ENCODE peak calls at places on chromosomes 13 and 19, in four cellular contexts. H is HCT116, L is IMR-90, V is HepG2. I is an unnamed sample.

GRCh38 chr19:14434543-14435319 is 1.6 kb downstream of the PKN1 start:
- DNase-seq in V (peak; percentile 72), H (no peak), L (peak; percentile 72), I (peak; percentile 52)

GRCh38 chr13:44407379-44407778 is 33.8 kb downstream of the SERP2 start:
- DNase-seq in V (no peak), H (no peak), L (no peak), I (no peak)

GRCh38 chr13:51803422-51804294 is at the start of gene DHRS12:
- DNase-seq in H (peak; percentile 43), L (peak; percentile 66), V (peak; percentile 60), I (no peak)

GRCh38 chr13:99124695-99125334 is 75.8 kb upstream of the UBAC2 start:
- DNase-seq in V (no peak), H (peak; percentile 3), L (peak; percentile 45), I (no peak)

GRCh38 chr19:40582467-40582866 is 5.8 kb downstream of the SHKBP1 start:
- DNase-seq in V (no peak), H (no peak), L (no peak), I (no peak)

GRCh38 chr13:112204881-112205327 is 138.0 kb downstream of the SOX1 start:
- DNase-seq in V (no peak), H (no peak), L (no peak), I (no peak)

GRCh38 chr13:40057228-40057627 is 401.8 kb downstream of the COG6 start:
- DNase-seq in L (no peak), H (no peak), V (no peak), I (no peak)

GRCh38 chr13:29679357-29680050 is 84.0 kb upstream of the SLC7A1 start:
- DNase-seq in L (no peak), V (no peak), H (no peak), I (no peak)

GRCh38 chr13:34793301-34793700 is 148.8 kb upstream of the NBEA start:
- DNase-seq in L (no peak), V (no peak), H (no peak), I (no peak)

GRCh38 chr19:2428756-2429711 is 1.6 kb upstream of the TIMM13 start:
- DNase-seq in H (no peak), L (no peak), V (no peak), I (no peak)

GRCh38 chr19:33132021-33132420 is at the start of gene WDR88:
- DNase-seq in H (no peak), V (no peak), L (no peak), I (no peak)

GRCh38 chr19:10568444-10568825 is 344 bp downstream of the CDKN2D start:
- DNase-seq in H (no peak), L (no peak), V (no peak), I (no peak)

GRCh38 chr13:41053384-41053826 is 7.9 kb upstream of the WBP4 start:
- DNase-seq in L (peak; percentile 49), V (no peak), H (no peak), I (peak; percentile 56)

GRCh38 chr13:113836917-113837553 is 26.8 kb downstream of the GAS6 start:
- DNase-seq in H (peak; percentile 33), V (no peak), L (peak; percentile 85), I (peak; percentile 80)

GRCh38 chr19:49809155-49809986 is 3.7 kb downstream of the FUZ start:
- DNase-seq in V (peak; percentile 35), H (no peak), L (no peak), I (no peak)

GRCh38 chr13:102040812-102041211 is 361.0 kb downstream of the FGF14 start:
- DNase-seq in H (no peak), L (no peak), V (no peak), I (no peak)

GRCh38 chr19:28727133-28727834 is 485.7 kb downstream of the UQCRFS1 start:
- DNase-seq in V (no peak), L (no peak), H (no peak), I (no peak)

GRCh38 chr13:95035311-95036109 is 265.7 kb downstream of the ABCC4 start:
- DNase-seq in L (no peak), V (no peak), H (no peak), I (no peak)

GRCh38 chr13:20359335-20359734 is 127.2 kb upstream of the GJB6 start:
- DNase-seq in H (peak; percentile 6), L (peak; percentile 99), V (peak; percentile 32), I (peak; percentile 41)

GRCh38 chr19:47063874-47064273 is 15.4 kb upstream of the TMEM160 start:
- DNase-seq in V (no peak), L (no peak), H (no peak), I (no peak)

GRCh38 chr13:77810430-77810829 is 108.2 kb downstream of the EDNRB start:
- DNase-seq in V (no peak), H (peak; percentile 4), L (peak; percentile 34), I (no peak)

GRCh38 chr13:32471187-32471922 is 43.4 kb upstream of the N4BP2L1 start:
- DNase-seq in V (no peak), L (peak; percentile 67), H (no peak), I (no peak)

GRCh38 chr13:24032252-24032651 is 128.3 kb upstream of the SPATA13 start:
- DNase-seq in H (no peak), V (no peak), L (peak; percentile 84), I (peak; percentile 88)

GRCh38 chr13:47250141-47250540 is 353.3 kb upstream of the HTR2A start:
- DNase-seq in L (peak; percentile 64), H (no peak), V (no peak), I (no peak)

GRCh38 chr19:37251308-37252229 is 33.6 kb downstream of the ZNF383 start:
- DNase-seq in V (no peak), H (no peak), L (peak; percentile 97), I (peak; percentile 95)

GRCh38 chr19:9931629-9932028 is 4.7 kb downstream of the OLFM2 start:
- DNase-seq in L (no peak), H (no peak), V (no peak), I (no peak)

GRCh38 chr19:41912899-41913475 is 15.3 kb downstream of the ERFL start:
- DNase-seq in L (no peak), V (no peak), H (no peak), I (no peak)

GRCh38 chr19:21474671-21475181 is 30.7 kb upstream of the ZNF429 start:
- DNase-seq in V (no peak), L (peak; percentile 31), H (no peak), I (no peak)

GRCh38 chr19:39432677-39433025 is 3.1 kb downstream of the RPS16 start:
- DNase-seq in V (no peak), H (no peak), L (no peak), I (no peak)

GRCh38 chr13:100658363-100658762 is 16.2 kb downstream of the TMTC4 start:
- DNase-seq in V (no peak), L (no peak), H (no peak), I (no peak)

GRCh38 chr13:63107163-63107935 is 1691.7 kb upstream of the PCDH20 start:
- DNase-seq in L (peak; percentile 71), H (no peak), V (no peak), I (no peak)

GRCh38 chr19:33734913-33735312 is 61.8 kb upstream of the KCTD15 start:
- DNase-seq in V (no peak), L (no peak), H (no peak), I (no peak)

GRCh38 chr19:6076675-6077463 is 33.4 kb downstream of the RFX2 start:
- DNase-seq in L (peak; percentile 91), V (no peak), H (no peak), I (peak; percentile 92)

GRCh38 chr19:35167251-35168119 is 12.9 kb downstream of the FXYD5 start:
- DNase-seq in L (no peak), V (no peak), H (no peak), I (no peak)

DNA sequence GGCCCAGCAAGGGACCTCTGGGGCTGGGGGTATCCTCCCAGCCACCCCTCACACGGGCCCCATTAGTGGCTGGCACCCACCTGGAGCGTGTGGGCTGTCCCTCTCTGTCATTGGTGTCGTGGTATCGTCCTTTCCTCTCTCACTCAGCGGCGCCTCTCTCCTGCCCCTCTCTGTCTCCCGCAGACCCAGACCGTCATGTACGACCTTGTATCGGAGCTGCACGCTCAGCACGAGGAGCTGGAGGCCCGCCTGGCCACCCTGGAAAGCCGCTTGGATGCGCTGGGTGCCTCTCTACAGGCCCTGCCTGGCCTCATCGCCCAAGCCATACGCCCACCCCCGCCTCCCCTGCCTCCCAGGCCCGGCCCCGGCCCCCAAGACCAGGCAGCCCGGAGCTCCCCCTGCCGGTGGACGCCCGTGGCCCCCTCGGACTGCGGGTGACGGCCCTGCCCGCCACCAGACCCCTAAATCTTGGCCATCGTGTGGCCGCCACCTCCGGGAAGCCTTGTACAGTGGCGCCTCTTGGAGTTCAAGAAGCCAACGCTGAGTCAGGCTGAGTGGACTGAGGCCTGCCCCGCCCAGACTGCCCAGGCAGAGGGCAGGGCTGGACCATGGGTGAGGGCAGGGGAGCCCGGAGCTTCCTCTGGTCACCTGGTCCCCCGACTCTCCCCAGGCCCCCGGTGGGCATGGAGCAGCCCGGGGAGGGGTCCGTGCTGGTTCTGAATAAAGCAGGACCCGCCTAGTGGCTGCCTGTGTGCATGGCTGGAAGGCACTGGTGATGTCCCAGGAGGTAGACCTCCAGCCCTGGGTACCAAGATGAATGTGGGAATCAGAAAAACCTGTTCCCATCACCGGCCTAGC is 9.8 kb upstream of the ARRDC2 start:
- DNase-seq in V (peak; percentile 32), H (peak; percentile 60), L (peak; percentile 24), I (no peak)
- TF ChIP-seq CTCF in V (peak; percentile 74), H (peak; percentile 28), L (peak; percentile 2), I (no peak)

DNA sequence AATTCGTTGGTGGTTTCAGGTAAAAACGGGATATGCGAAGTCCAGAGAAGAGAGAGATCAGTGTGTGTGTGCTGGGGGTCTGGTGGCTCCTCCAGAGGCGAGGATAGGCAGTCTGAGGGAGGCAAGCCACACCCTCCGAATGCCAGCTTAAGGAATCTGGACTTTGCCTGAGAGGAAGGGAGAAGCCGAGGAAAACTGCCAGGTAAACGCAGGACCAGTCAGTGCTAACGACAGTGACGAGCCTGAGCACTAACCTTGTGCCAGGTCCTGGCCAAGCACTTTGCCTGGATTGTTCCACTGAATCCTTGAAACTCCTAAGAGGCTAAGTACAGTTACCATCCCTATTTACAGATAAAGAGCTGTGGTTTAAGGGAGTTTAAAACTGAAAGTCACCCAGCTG is 15.3 kb downstream of the SMG9 start:
- DNase-seq in V (no peak), L (no peak), H (no peak), I (no peak)
- H3K36me3 ChIP-seq in V (peaks cover 28% of the 10 kb centered on the region), L (peaks cover 49% of the 10 kb centered on the region), H (peaks cover 39% of the 10 kb centered on the region), I (peaks cover 32% of the 10 kb centered on the region)

DNA sequence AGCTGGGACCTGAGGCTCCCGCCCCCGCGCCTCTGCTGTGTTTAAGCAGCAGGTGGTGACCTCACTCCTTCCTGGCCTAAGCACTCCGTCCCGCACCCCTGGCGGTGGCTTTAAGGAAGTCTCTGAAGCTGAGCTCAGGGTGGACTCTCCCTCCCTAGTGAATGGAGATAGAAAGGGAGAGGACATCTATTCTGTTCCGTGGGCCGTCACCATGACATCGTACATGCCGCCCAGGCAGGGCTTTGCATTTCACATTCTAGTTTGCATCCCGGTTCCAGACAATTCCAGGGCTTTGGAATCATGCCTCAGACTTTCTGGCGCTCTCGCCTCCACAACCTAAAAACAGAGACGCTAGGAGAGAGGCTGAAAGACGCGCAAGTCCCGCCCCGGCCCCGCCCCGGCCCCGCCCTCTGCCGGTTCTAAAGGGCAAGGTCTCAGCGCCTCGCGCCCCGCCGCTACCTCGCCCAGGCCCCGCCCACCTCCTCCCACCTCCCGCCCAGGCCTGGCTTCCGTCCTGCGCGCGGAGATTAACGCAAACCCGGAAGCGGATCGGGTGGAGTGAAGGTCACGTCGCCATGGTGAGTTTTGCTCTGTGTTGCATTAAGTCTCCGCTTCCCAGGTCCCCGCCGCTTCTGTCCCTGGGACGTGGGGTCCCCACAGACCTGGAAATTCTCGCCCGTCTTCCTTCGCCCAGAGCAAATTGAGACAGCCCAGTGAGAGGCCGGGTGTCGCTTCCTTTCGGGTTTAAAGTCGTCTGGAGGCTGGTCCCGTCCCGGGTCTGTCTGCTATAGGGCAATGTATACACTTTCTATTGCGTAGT is at the start of gene ZNF808:
- DNase-seq in L (peak; percentile 87), V (peak; percentile 85), H (peak; percentile 77), I (peak; percentile 52)
- H3K4me3 ChIP-seq in L (peak within 1 kb of the TSS; percentile 93), V (peak within 1 kb of the TSS; percentile 97), H (peak within 1 kb of the TSS; percentile 77), I (peak within 1 kb of the TSS; percentile 58)

GRCh38 chr19:23851966-23852365 is 62.7 kb upstream of the ZNF726 start:
- DNase-seq in V (no peak), H (no peak), L (no peak), I (no peak)

GRCh38 chr19:23855676-23856075 is 59.0 kb upstream of the ZNF726 start:
- DNase-seq in V (no peak), L (no peak), H (no peak), I (no peak)
- TF ChIP-seq CTCF in V (no peak), L (no peak), H (no peak), I (no peak)